ENCODE peak calls at places on chromosomes 6 and 20, in seven cellular contexts. U, F, R, G, C, Q and N are unnamed samples.

GRCh38 chr6:151370509-151371078 is 20.8 kb downstream of the ZBTB2 start:
- DNase-seq in U (peak; percentile 48), F (peak; percentile 29), R (no peak), G (no peak), C (no peak), Q (no peak), N (no peak)

GRCh38 chr20:32332614-32333013 is 25.5 kb upstream of the ASXL1 start:
- DNase-seq in U (peak; percentile 76), F (no peak), R (no peak), G (no peak), C (no peak), Q (no peak), N (no peak)

GRCh38 chr20:33010674-33011449 is 3.4 kb downstream of the BPIFB2 start:
- DNase-seq in U (no peak), F (no peak), R (no peak), G (no peak), C (no peak), Q (no peak), N (no peak)

GRCh38 chr6:148593130-148593812 is 153.6 kb upstream of the UST start:
- DNase-seq in U (peak; percentile 30), F (no peak), R (no peak), G (no peak), C (no peak), Q (no peak), N (no peak)

GRCh38 chr20:13677241-13677640 is 38.5 kb upstream of the TASP1 start:
- DNase-seq in U (no peak), F (no peak), R (no peak), G (no peak), C (no peak), Q (no peak), N (no peak)

GRCh38 chr6:145898376-145898775 is 65.8 kb downstream of the SHPRH start:
- DNase-seq in U (peak; percentile 45), F (no peak), R (no peak), G (no peak), C (no peak), Q (no peak), N (no peak)

GRCh38 chr6:133871131-133871530 is 17.8 kb upstream of the TCF21 start:
- DNase-seq in U (no peak), F (no peak), R (no peak), G (no peak), C (no peak), Q (no peak), N (no peak)

GRCh38 chr6:144286503-144287393 is 1.6 kb downstream of the UTRN start:
- DNase-seq in U (peak; percentile 93), F (peak; percentile 81), R (no peak), G (no peak), C (peak; percentile 27), Q (peak; percentile 88), N (peak; percentile 39)

GRCh38 chr6:51266569-51266968 is 447.9 kb downstream of the TFAP2B start:
- DNase-seq in U (no peak), F (no peak), R (no peak), G (no peak), C (no peak), Q (no peak), N (no peak)

GRCh38 chr20:3981132-3981452 is 34.3 kb downstream of the RNF24 start:
- DNase-seq in U (no peak), F (no peak), R (no peak), G (no peak), C (no peak), Q (no peak), N (no peak)

GRCh38 chr6:84137989-84138575 is 89.4 kb downstream of the CEP162 start:
- DNase-seq in U (peak; percentile 15), F (no peak), R (no peak), G (no peak), C (no peak), Q (no peak), N (no peak)

GRCh38 chr6:32689531-32690505 is 23.4 kb upstream of the HLA-DQB1 start:
- DNase-seq in U (no peak), F (no peak), R (no peak), G (peak; percentile 79), C (no peak), Q (no peak), N (no peak)

GRCh38 chr20:9517297-9518134 is 3.1 kb downstream of the LAMP5 start:
- DNase-seq in U (no peak), F (no peak), R (no peak), G (no peak), C (no peak), Q (no peak), N (no peak)

GRCh38 chr20:41649489-41649888 is 31.3 kb upstream of the CHD6 start:
- DNase-seq in U (no peak), F (no peak), R (no peak), G (no peak), C (no peak), Q (no peak), N (no peak)

GRCh38 chr6:147116043-147116442 is 88.2 kb upstream of the STXBP5 start:
- DNase-seq in U (no peak), F (no peak), R (no peak), G (no peak), C (no peak), Q (no peak), N (no peak)

GRCh38 chr20:2302369-2302768 is 6.6 kb downstream of the TGM3 start:
- DNase-seq in U (no peak), F (peak; percentile 44), R (no peak), G (no peak), C (no peak), Q (peak; percentile 50), N (peak; percentile 8)

GRCh38 chr20:61724376-61724775 is 341.3 kb downstream of the TAF4 start:
- DNase-seq in U (no peak), F (peak; percentile 36), R (peak; percentile 7), G (no peak), C (no peak), Q (peak; percentile 22), N (peak; percentile 41)

GRCh38 chr6:138654715-138655634 is 118.6 kb upstream of the CCDC28A start:
- DNase-seq in U (peak; percentile 15), F (no peak), R (no peak), G (peak; percentile 50), C (no peak), Q (no peak), N (no peak)

GRCh38 chr6:20811112-20811746 is 277.0 kb downstream of the CDKAL1 start:
- DNase-seq in U (peak; percentile 99), F (peak; percentile 91), R (peak; percentile 80), G (no peak), C (no peak), Q (no peak), N (peak; percentile 91)

GRCh38 chr6:143536461-143536865 is 24.9 kb upstream of the FUCA2 start:
- DNase-seq in U (peak; percentile 33), F (peak; percentile 23), R (no peak), G (no peak), C (no peak), Q (no peak), N (no peak)

GRCh38 chr6:117381749-117382148 is 44.0 kb downstream of the ROS1 start:
- DNase-seq in U (no peak), F (no peak), R (no peak), G (no peak), C (no peak), Q (no peak), N (no peak)

GRCh38 chr20:17612287-17612974 is 42.6 kb downstream of the DSTN start:
- DNase-seq in U (peak; percentile 50), F (peak; percentile 38), R (no peak), G (no peak), C (peak; percentile 3), Q (peak; percentile 39), N (no peak)

GRCh38 chr6:152295346-152295745 is 341.8 kb downstream of the SYNE1 start:
- DNase-seq in U (peak; percentile 99), F (no peak), R (no peak), G (no peak), C (no peak), Q (no peak), N (no peak)

GRCh38 chr6:156633291-156633690 is 143.9 kb upstream of the ARID1B start:
- DNase-seq in U (no peak), F (no peak), R (no peak), G (no peak), C (no peak), Q (no peak), N (no peak)

GRCh38 chr6:156638581-156638980 is 138.6 kb upstream of the ARID1B start:
- DNase-seq in U (no peak), F (no peak), R (no peak), G (no peak), C (no peak), Q (no peak), N (no peak)

GRCh38 chr6:156639023-156639728 is 138.0 kb upstream of the ARID1B start:
- DNase-seq in U (no peak), F (no peak), R (no peak), G (no peak), C (no peak), Q (no peak), N (peak; percentile 16)

GRCh38 chr6:156634048-156634447 is 143.1 kb upstream of the ARID1B start:
- DNase-seq in U (no peak), F (no peak), R (no peak), G (no peak), C (no peak), Q (no peak), N (no peak)

DNA sequence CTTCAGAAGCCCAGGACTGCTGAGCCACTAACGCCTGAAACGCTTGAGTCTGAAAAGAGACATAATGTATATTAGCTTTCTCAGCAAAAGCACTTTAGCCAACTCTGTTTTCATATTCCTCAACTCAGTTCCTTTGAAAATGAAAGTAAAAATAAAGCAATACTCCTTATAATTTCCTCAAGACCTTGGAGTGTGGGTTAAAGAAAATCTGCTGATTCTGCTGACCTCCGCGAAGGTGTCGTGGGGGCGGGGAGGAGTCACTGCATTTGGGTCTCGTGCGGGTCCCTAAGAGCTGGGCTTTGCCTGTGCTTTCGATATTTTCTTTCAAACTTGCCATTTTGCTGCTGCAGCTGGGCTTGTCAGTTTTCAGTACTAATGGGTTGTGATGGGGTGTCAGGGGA is 142.2 kb upstream of the ARID1B start:
- DNase-seq in U (no peak), F (no peak), R (no peak), G (no peak), C (no peak), Q (no peak), N (no peak)
- TF ChIP-seq RFX5 in U (no peak), F (no peak), R (no peak), G (no peak), C (no peak), Q (no peak), N (no peak)

DNA sequence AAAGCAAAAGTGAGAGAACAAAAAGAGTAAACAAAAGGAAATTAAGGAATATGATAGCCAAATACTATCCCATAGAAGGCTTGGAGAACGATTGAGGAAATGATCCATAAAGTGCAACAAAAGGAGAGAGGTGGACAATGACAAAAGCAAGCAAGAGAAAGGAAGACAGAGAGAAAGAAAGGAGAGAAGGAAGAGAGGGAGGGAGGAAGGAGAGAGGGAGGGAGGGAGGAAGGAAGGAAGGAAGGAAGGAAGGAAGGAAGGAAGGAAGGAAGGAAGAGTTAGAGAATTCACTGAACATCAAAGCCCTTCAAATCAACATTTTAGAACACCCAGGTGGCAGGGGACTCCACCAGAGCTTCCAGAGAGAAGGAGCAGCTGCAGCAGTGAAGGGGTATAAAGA is 185.0 kb downstream of the SYNDIG1 start:
- DNase-seq in U (no peak), F (no peak), R (no peak), G (no peak), C (no peak), Q (no peak), N (no peak)
- TF ChIP-seq RFX5 in U (no peak), F (no peak), R (no peak), G (no peak), C (no peak), Q (no peak), N (no peak)

GRCh38 chr20:52598306-52598705 is 373.9 kb upstream of the TSHZ2 start:
- DNase-seq in U (no peak), F (no peak), R (no peak), G (no peak), C (no peak), Q (no peak), N (no peak)
- TF ChIP-seq RFX5 in U (no peak), F (no peak), R (no peak), G (no peak), C (no peak), Q (no peak), N (no peak)

GRCh38 chr6:43769526-43770416 is at the start of gene VEGFA:
- DNase-seq in U (peak; percentile 90), F (peak; percentile 85), R (no peak), G (peak; percentile 64), C (peak; percentile 98), Q (peak; percentile 83), N (peak; percentile 98)
- TF ChIP-seq RFX5 in U (no peak), F (no peak), R (no peak), G (no peak), C (no peak), Q (no peak), N (no peak)